ENCODE peak calls at places on chromosome 17, in four cellular contexts. W is stimulated activated CD8-positive, alpha-beta memory T cell treated with anti-CD3 and anti-CD28 coated beads, Interleukin-4, amount 100 ng/mL, for 4 hours; Q is foreskin fibroblast; G is tibial artery. Z is an unnamed sample.

GRCh38 chr17:63309021-63309420 is 137.1 kb downstream of the CYB561 start:
- DNase-seq in W (no peak), Q (no peak), G (no peak), Z (no peak)

GRCh38 chr17:35729405-35729833 is 2.0 kb upstream of the RASL10B start:
- DNase-seq in W (no peak), Q (no peak), G (no peak), Z (no peak)

GRCh38 chr17:61402978-61403845 is 3.6 kb downstream of the TBX2 start:
- DNase-seq in W (no peak), Q (no peak), G (peak; percentile 79), Z (peak; percentile 23)

GRCh38 chr17:29158515-29159275 is 21.5 kb downstream of the MYO18A start:
- DNase-seq in W (no peak), Q (no peak), G (no peak), Z (peak; percentile 5)

GRCh38 chr17:45353047-45353446 is 36.2 kb upstream of the MAP3K14 start:
- DNase-seq in W (no peak), Q (no peak), G (no peak), Z (no peak)

GRCh38 chr17:4710693-4711634 is 532 bp downstream of the ARRB2 start:
- DNase-seq in W (no peak), Q (no peak), G (no peak), Z (no peak)

GRCh38 chr17:265726-266125 is 84.3 kb upstream of the DOC2B start:
- DNase-seq in W (no peak), Q (no peak), G (peak; percentile 27), Z (no peak)

GRCh38 chr17:36641877-36642845 is 40.8 kb downstream of the MRM1 start:
- DNase-seq in W (no peak), Q (no peak), G (no peak), Z (peak; percentile 70)

GRCh38 chr17:157901-158300 is 20.5 kb downstream of the SCGB1C2 start:
- DNase-seq in W (no peak), Q (no peak), G (no peak), Z (no peak)

GRCh38 chr17:80866050-80866793 is 125.4 kb upstream of the CHMP6 start:
- DNase-seq in W (peak; percentile 30), Q (peak; percentile 34), G (peak; percentile 84), Z (peak; percentile 75)

GRCh38 chr17:68301438-68301959 is 10.2 kb downstream of the ARSG start:
- DNase-seq in W (no peak), Q (no peak), G (no peak), Z (no peak)

GRCh38 chr17:42392664-42393415 is 4.6 kb upstream of the STAT3 start:
- DNase-seq in W (no peak), Q (no peak), G (no peak), Z (no peak)

GRCh38 chr17:45364531-45365390 is 47.9 kb upstream of the MAP3K14 start:
- DNase-seq in W (no peak), Q (no peak), G (no peak), Z (peak; percentile 85)

GRCh38 chr17:31136319-31136718 is 41.5 kb downstream of the NF1 start:
- DNase-seq in W (no peak), Q (no peak), G (no peak), Z (no peak)

GRCh38 chr17:1109606-1110523 is 69.9 kb downstream of the ABR start:
- DNase-seq in W (no peak), Q (no peak), G (no peak), Z (peak; percentile 75)

GRCh38 chr17:81068411-81068810 is 33.5 kb downstream of the BAIAP2 start:
- DNase-seq in W (no peak), Q (no peak), G (no peak), Z (no peak)

GRCh38 chr17:9937164-9937835 is 32.2 kb upstream of the RCVRN start:
- DNase-seq in W (no peak), Q (peak; percentile 52), G (peak; percentile 80), Z (no peak)

GRCh38 chr17:50051082-50051576 is 4.8 kb upstream of the ITGA3 start:
- DNase-seq in W (peak; percentile 50), Q (peak; percentile 81), G (no peak), Z (no peak)

GRCh38 chr17:46059457-46059856 is 60.4 kb downstream of the STH start:
- DNase-seq in W (no peak), Q (no peak), G (no peak), Z (no peak)

GRCh38 chr17:79829004-79829403 is 10.2 kb downstream of the CBX4 start:
- DNase-seq in W (no peak), Q (no peak), G (no peak), Z (no peak)

GRCh38 chr17:73719588-73720071 is 75.4 kb upstream of the SDK2 start:
- DNase-seq in W (no peak), Q (no peak), G (no peak), Z (no peak)

GRCh38 chr17:3802461-3803307 is 1.7 kb upstream of the ITGAE start:
- DNase-seq in W (no peak), Q (peak; percentile 52), G (no peak), Z (no peak)

GRCh38 chr17:55198690-55199370 is 65.9 kb upstream of the HLF start:
- DNase-seq in W (no peak), Q (peak; percentile 22), G (no peak), Z (no peak)

GRCh38 chr17:2043785-2044184 is 2.0 kb downstream of the OVCA2 start:
- DNase-seq in W (no peak), Q (peak; percentile 70), G (no peak), Z (no peak)

GRCh38 chr17:4988168-4988567 is 693 bp upstream of the CAMTA2 start:
- DNase-seq in W (no peak), Q (no peak), G (peak; percentile 86), Z (no peak)

GRCh38 chr17:42010898-42011516 is 6.2 kb downstream of the DNAJC7 start:
- DNase-seq in W (no peak), Q (no peak), G (no peak), Z (peak; percentile 60)

GRCh38 chr17:46764709-46765401 is 53.6 kb downstream of the WNT3 start:
- DNase-seq in W (no peak), Q (peak; percentile 91), G (no peak), Z (no peak)

GRCh38 chr17:32784113-32784512 is 92.8 kb downstream of the MYO1D start:
- DNase-seq in W (no peak), Q (no peak), G (no peak), Z (no peak)

GRCh38 chr17:37562016-37562745 is 47.0 kb downstream of the SYNRG start:
- DNase-seq in W (no peak), Q (no peak), G (no peak), Z (no peak)

GRCh38 chr17:43338886-43339516 is 59.8 kb upstream of the ARL4D start:
- DNase-seq in W (peak; percentile 40), Q (peak; percentile 38), G (peak; percentile 84), Z (no peak)

GRCh38 chr17:8867361-8867981 is at the start of gene PIK3R6:
- DNase-seq in W (no peak), Q (no peak), G (peak; percentile 57), Z (no peak)

GRCh38 chr17:19378416-19379293 is at the start of gene MAPK7:
- DNase-seq in W (no peak), Q (no peak), G (peak; percentile 72), Z (no peak)

GRCh38 chr17:231191-231965 is 49.9 kb upstream of the DOC2B start:
- DNase-seq in W (no peak), Q (no peak), G (peak; percentile 41), Z (no peak)

GRCh38 chr17:74244543-74244942 is 29.5 kb upstream of the DNAI2 start:
- DNase-seq in W (no peak), Q (no peak), G (no peak), Z (no peak)

GRCh38 chr17:38980455-38981217 is 13.4 kb upstream of the FBXO47 start:
- DNase-seq in W (no peak), Q (no peak), G (no peak), Z (no peak)

GRCh38 chr17:77476920-77477805 is 336.4 kb downstream of the SEC14L1 start:
- DNase-seq in W (no peak), Q (peak; percentile 99), G (peak; percentile 96), Z (no peak)

Z was measured in iPS-NIHi11.